ENCODE peak calls at places on chromosomes 12 and 14, in seven cellular contexts. E is stimulated activated CD8-positive, alpha-beta memory T cell treated with anti-CD3 and anti-CD28 coated beads, Interleukin-7, amount 100 ng/mL, for 24 hours; J is AG09309; O is germinal center; Z is ecto neural progenitor cell; K is MG63; I is fibroblast of mammary gland. U is an unnamed sample.

GRCh38 chr14:32417956-32418552 is 89.0 kb downstream of the AKAP6 start:
- DNase-seq in I (peak; percentile 59), Z (no peak), O (no peak), K (peak; percentile 56), J (no peak), E (no peak), U (no peak)

GRCh38 chr12:121334513-121335343 is 17.5 kb downstream of the ANAPC5 start:
- DNase-seq in J (peak; percentile 47), Z (no peak), E (no peak), I (peak; percentile 82), K (no peak), O (peak; percentile 73), U (peak; percentile 72)

GRCh38 chr12:96303656-96304055 is 96.6 kb downstream of the CDK17 start:
- DNase-seq in O (no peak), J (no peak), Z (no peak), E (no peak), K (no peak), I (no peak), U (no peak)

GRCh38 chr12:46470975-46471374 is 98.4 kb upstream of the SLC38A2 start:
- DNase-seq in O (no peak), K (peak; percentile 75), Z (no peak), J (no peak), I (peak; percentile 56), E (no peak), U (no peak)

GRCh38 chr12:71152838-71153237 is 5.0 kb downstream of the TSPAN8 start:
- DNase-seq in Z (no peak), J (no peak), E (no peak), I (peak; percentile 21), K (no peak), O (no peak), U (no peak)

GRCh38 chr14:94048676-94049624 is 22.8 kb downstream of the OTUB2 start:
- DNase-seq in I (no peak), Z (peak; percentile 29), E (no peak), K (no peak), O (no peak), J (no peak), U (no peak)

GRCh38 chr14:92610849-92611271 is 97.3 kb downstream of the RIN3 start:
- DNase-seq in I (no peak), O (no peak), Z (no peak), K (peak; percentile 26), E (no peak), J (no peak), U (no peak)

GRCh38 chr12:62882140-62882539 is 52.8 kb downstream of the PPM1H start:
- DNase-seq in O (no peak), E (no peak), K (no peak), I (no peak), J (no peak), Z (no peak), U (no peak)

GRCh38 chr12:115597157-115597712 is 680.3 kb downstream of the MED13L start:
- DNase-seq in O (no peak), E (no peak), K (peak; percentile 56), J (peak; percentile 31), I (peak; percentile 97), Z (no peak), U (no peak)

GRCh38 chr14:83379371-83379770 is 1845.7 kb upstream of the SEL1L start:
- DNase-seq in I (peak; percentile 1), Z (no peak), K (no peak), J (no peak), E (no peak), O (no peak), U (no peak)

GRCh38 chr14:72444701-72445100 is 449.2 kb downstream of the DPF3 start:
- DNase-seq in Z (no peak), J (no peak), K (no peak), E (no peak), O (no peak), I (peak; percentile 7), U (no peak)

GRCh38 chr12:64390275-64390851 is at the start of gene C12orf56:
- DNase-seq in I (peak; percentile 26), E (no peak), O (no peak), J (no peak), Z (peak; percentile 75), K (peak; percentile 53), U (no peak)

GRCh38 chr12:112584266-112584722 is 165.5 kb downstream of the PTPN11 start:
- DNase-seq in K (peak; percentile 55), O (no peak), I (no peak), Z (peak; percentile 56), E (no peak), J (no peak), U (no peak)

GRCh38 chr14:41285193-41285748 is 321.4 kb upstream of the LRFN5 start:
- DNase-seq in O (no peak), K (peak; percentile 3), Z (peak; percentile 54), E (no peak), J (no peak), I (peak; percentile 58), U (no peak)

GRCh38 chr14:74579447-74580274 is 32.4 kb downstream of the LTBP2 start:
- DNase-seq in K (peak; percentile 51), I (peak; percentile 93), Z (no peak), E (no peak), J (no peak), O (no peak), U (no peak)

GRCh38 chr14:94710731-94711130 is 59.2 kb downstream of the GSC start:
- DNase-seq in J (no peak), K (no peak), I (no peak), Z (no peak), O (no peak), E (no peak), U (no peak)

GRCh38 chr12:123532021-123532420 is 1.5 kb downstream of the RILPL1 start:
- DNase-seq in E (no peak), J (no peak), Z (no peak), I (peak; percentile 36), O (peak; percentile 43), K (peak; percentile 20), U (peak; percentile 39)

GRCh38 chr12:122437656-122438121 is 15.2 kb upstream of the CLIP1 start:
- DNase-seq in K (peak; percentile 93), O (no peak), J (no peak), I (peak; percentile 89), Z (no peak), E (no peak), U (no peak)

GRCh38 chr12:50185975-50186663 is 18.9 kb upstream of the CERS5 start:
- DNase-seq in I (no peak), K (peak; percentile 83), Z (no peak), E (no peak), J (peak; percentile 89), O (no peak), U (no peak)

GRCh38 chr14:38616959-38617358 is 361.1 kb upstream of the CLEC14A start:
- DNase-seq in K (no peak), E (no peak), I (no peak), O (no peak), Z (no peak), J (no peak), U (no peak)

GRCh38 chr14:85468815-85469214 is 61.1 kb upstream of the FLRT2 start:
- DNase-seq in O (no peak), I (no peak), E (no peak), J (no peak), K (no peak), Z (no peak), U (no peak)

GRCh38 chr12:112107306-112107705 is 1.3 kb downstream of the NAA25 start:
- DNase-seq in O (no peak), J (no peak), I (no peak), Z (no peak), E (no peak), K (no peak), U (no peak)

GRCh38 chr14:103908580-103908979 is 19.7 kb upstream of the TDRD9 start:
- DNase-seq in K (no peak), E (no peak), Z (no peak), I (no peak), J (no peak), O (no peak), U (no peak)

GRCh38 chr12:53985900-53986685 is 1.1 kb downstream of the HOXC10 start:
- DNase-seq in Z (no peak), K (peak; percentile 83), E (no peak), O (peak; percentile 63), J (no peak), I (no peak), U (peak; percentile 47)

GRCh38 chr12:124396544-124397398 is 101.9 kb downstream of the RFLNA start:
- DNase-seq in Z (no peak), E (no peak), J (no peak), K (no peak), O (no peak), I (no peak), U (no peak)

GRCh38 chr12:5648692-5649338 is 216.9 kb downstream of the NTF3 start:
- DNase-seq in K (no peak), J (no peak), Z (peak; percentile 64), I (peak; percentile 2), O (no peak), E (no peak), U (no peak)

GRCh38 chr14:75985618-75986438 is at the start of gene IFT43:
- DNase-seq in E (peak; percentile 90), I (peak; percentile 71), J (no peak), K (peak; percentile 79), Z (peak; percentile 90), O (peak; percentile 89), U (peak; percentile 90)

GRCh38 chr14:22336031-22336430 is 253.0 kb downstream of the DAD1 start:
- DNase-seq in E (no peak), O (no peak), I (no peak), K (no peak), J (no peak), Z (no peak), U (no peak)

GRCh38 chr12:115224031-115224430 is 540.1 kb upstream of the TBX3 start:
- DNase-seq in O (no peak), I (no peak), K (no peak), E (no peak), J (no peak), Z (peak; percentile 56), U (no peak)

GRCh38 chr14:91207008-91207407 is 37.5 kb downstream of the GPR68 start:
- DNase-seq in Z (no peak), I (no peak), O (no peak), J (no peak), K (no peak), E (no peak), U (no peak)

GRCh38 chr14:50319293-50319692 is 7.2 kb downstream of the DMAC2L start:
- DNase-seq in Z (no peak), E (no peak), I (peak; percentile 66), K (no peak), O (no peak), J (no peak), U (no peak)

GRCh38 chr12:100871335-100871734 is 76.8 kb downstream of the ANO4 start:
- DNase-seq in J (no peak), I (no peak), O (no peak), Z (no peak), K (no peak), E (no peak), U (no peak)

GRCh38 chr12:12642916-12643315 is 31.2 kb downstream of the CREBL2 start:
- DNase-seq in J (no peak), I (no peak), E (no peak), K (no peak), O (no peak), Z (no peak), U (no peak)

GRCh38 chr12:42666671-42667243 is 77.2 kb upstream of the PRICKLE1 start:
- DNase-seq in K (no peak), O (no peak), Z (no peak), E (no peak), I (peak; percentile 40), J (no peak), U (no peak)

U was measured in GM10248.